ENCODE peak calls at places on chromosomes 5 and 9, in eight cellular contexts. R, T, N, Z, A, U, W and S are unnamed samples.

GRCh38 chr9:15722888-15723287 is 170.0 kb downstream of the CCDC171 start:
- DNase-seq in R (no peak), Z (no peak), N (no peak), U (no peak), T (peak; percentile 31), W (no peak), A (peak; percentile 50), S (no peak)

GRCh38 chr5:28734396-28734795 is 1696.0 kb upstream of the CDH9 start:
- DNase-seq in N (no peak), A (no peak), U (no peak), R (no peak), T (no peak), W (no peak), Z (no peak), S (no peak)

GRCh38 chr5:115424030-115424429 is 120.5 kb downstream of the FEM1C start:
- DNase-seq in N (no peak), T (no peak), A (no peak), W (no peak), R (no peak), Z (no peak), U (no peak), S (no peak)

GRCh38 chr9:3136999-3137675 is 293.2 kb upstream of the PUM3 start:
- DNase-seq in Z (no peak), N (peak; percentile 16), T (no peak), W (no peak), R (no peak), A (no peak), U (no peak), S (no peak)

GRCh38 chr5:87022415-87022814 is 245.3 kb upstream of the RASA1 start:
- DNase-seq in T (no peak), W (no peak), U (no peak), R (no peak), N (no peak), A (no peak), Z (no peak), S (no peak)

GRCh38 chr9:124611106-124611505 is 103.9 kb upstream of the NR5A1 start:
- DNase-seq in N (no peak), A (no peak), R (no peak), U (no peak), T (peak; percentile 21), Z (no peak), W (no peak), S (no peak)

GRCh38 chr9:100427366-100428263 is 672 bp downstream of the MSANTD3 start:
- DNase-seq in N (no peak), T (peak; percentile 70), R (peak; percentile 56), U (peak; percentile 28), Z (peak; percentile 43), W (peak; percentile 61), A (peak; percentile 82), S (no peak)

GRCh38 chr9:105154723-105155191 is 89.7 kb upstream of the SLC44A1 start:
- DNase-seq in Z (no peak), W (no peak), A (peak; percentile 62), U (no peak), N (no peak), T (peak; percentile 81), R (no peak), S (no peak)

GRCh38 chr5:40355842-40356241 is 323.9 kb upstream of the PTGER4 start:
- DNase-seq in N (no peak), Z (no peak), A (no peak), W (no peak), T (no peak), U (no peak), R (no peak), S (no peak)

DNA sequence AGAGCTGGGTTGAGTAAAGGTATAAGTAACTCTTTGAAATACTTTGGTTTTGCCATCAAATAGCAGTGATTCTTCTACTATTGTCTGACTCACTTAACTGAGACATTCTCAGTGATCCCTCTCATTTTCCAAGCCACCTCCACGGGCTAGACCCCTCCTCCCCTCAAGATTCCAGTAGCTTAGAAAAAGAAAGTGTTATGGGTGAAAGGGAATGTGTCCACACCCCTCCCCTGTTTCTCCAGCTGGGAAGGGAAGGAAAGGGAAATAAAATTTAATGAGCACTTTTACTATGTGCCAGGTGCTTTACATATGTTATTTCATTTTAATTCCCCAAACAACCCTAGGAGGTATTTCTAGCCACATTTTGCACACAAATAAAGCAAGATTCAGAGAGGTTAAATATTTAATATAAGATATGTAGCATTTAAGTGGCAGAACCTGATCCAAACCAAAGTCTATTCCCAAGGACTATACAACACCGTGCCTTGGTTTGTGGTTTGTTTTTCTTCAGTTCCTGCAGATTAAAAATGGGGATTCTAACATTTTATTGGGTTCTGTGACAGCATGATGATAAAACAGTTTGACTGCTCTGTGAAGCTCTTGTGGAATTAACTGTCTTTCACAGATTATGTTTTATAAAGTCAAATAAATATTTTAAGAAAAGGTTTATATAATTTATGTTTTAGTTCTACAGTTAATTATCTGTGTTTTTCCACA is 135.9 kb downstream of the ZSWIM6 start:
- DNase-seq in R (no peak), T (peak; percentile 66), Z (no peak), U (no peak), A (peak; percentile 9), W (no peak), N (peak; percentile 4), S (no peak)
- TF ChIP-seq CTCF in R (no peak), T (no peak), Z (no peak), U (no peak), A (no peak), W (no peak), N (no peak), S (no peak)

GRCh38 chr9:78938821-78939220 is 632.9 kb upstream of the TLE4 start:
- DNase-seq in A (peak; percentile 22), Z (no peak), T (no peak), R (no peak), W (no peak), U (no peak), N (no peak), S (no peak)

GRCh38 chr9:78932849-78933627 is 636.1 kb downstream of the PSAT1 start:
- DNase-seq in U (no peak), N (no peak), Z (no peak), T (peak; percentile 85), R (no peak), A (peak; percentile 77), W (no peak), S (no peak)

GRCh38 chr9:78930281-78930680 is 633.4 kb downstream of the PSAT1 start:
- DNase-seq in Z (no peak), N (no peak), U (no peak), T (no peak), W (no peak), A (no peak), R (no peak), S (no peak)

GRCh38 chr9:78940121-78940855 is 631.5 kb upstream of the TLE4 start:
- DNase-seq in Z (no peak), A (no peak), N (no peak), U (no peak), T (no peak), W (no peak), R (no peak), S (no peak)

GRCh38 chr9:78934880-78935279 is 636.9 kb upstream of the TLE4 start:
- DNase-seq in A (no peak), N (no peak), U (no peak), T (no peak), R (no peak), Z (no peak), W (no peak), S (no peak)
- TF ChIP-seq CTCF in A (no peak), N (no peak), U (no peak), T (no peak), R (no peak), Z (no peak), W (no peak), S (no peak)

GRCh38 chr5:85931220-85931619 is 686.5 kb upstream of the COX7C start:
- DNase-seq in A (no peak), N (no peak), T (no peak), R (no peak), U (no peak), W (no peak), Z (no peak), S (no peak)
- TF ChIP-seq CTCF in A (no peak), N (no peak), T (no peak), R (no peak), U (no peak), W (no peak), Z (no peak), S (no peak)

DNA sequence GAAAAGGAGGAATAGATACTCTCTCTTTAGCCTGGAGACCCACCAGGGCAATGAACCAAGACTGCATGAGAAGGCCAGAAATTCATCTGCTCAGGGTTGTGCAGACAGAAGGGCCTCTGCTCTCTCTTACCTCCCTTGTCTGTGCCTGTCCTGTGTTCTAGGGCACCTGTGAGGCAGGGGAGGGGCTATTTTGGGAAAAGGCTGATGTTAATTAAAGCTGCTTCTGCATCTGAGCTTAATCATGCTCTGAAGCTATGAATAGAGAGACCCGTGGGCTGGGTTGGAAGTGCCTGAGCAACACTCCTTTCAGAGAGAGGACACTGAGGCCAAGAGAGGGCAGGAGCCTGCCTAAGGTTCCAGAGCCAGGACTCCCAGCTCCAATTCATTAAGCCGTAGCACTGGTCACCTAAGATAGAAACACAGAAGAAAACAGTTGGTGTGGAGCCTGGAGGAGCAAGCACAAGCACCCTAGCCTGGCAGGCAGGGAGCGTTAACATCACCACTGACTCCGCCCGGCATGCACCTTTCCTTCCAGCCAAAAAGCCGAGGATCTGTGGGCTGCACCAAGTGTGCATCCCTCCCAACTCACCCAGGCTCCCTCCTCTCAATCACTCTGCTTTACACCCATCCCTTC is 31.4 kb upstream of the STING1 start:
- DNase-seq in W (no peak), T (no peak), N (no peak), A (no peak), U (no peak), R (no peak), Z (no peak), S (no peak)
- TF ChIP-seq CTCF in W (no peak), T (no peak), N (no peak), A (no peak), U (no peak), R (no peak), Z (no peak), S (no peak)

GRCh38 chr9:137231313-137232039 is 775 bp downstream of the SLC34A3 start:
- DNase-seq in W (no peak), A (no peak), R (no peak), Z (no peak), N (no peak), U (no peak), T (no peak), S (no peak)
- TF ChIP-seq CTCF in W (no peak), A (no peak), R (no peak), Z (no peak), N (no peak), U (no peak), T (no peak), S (no peak)

DNA sequence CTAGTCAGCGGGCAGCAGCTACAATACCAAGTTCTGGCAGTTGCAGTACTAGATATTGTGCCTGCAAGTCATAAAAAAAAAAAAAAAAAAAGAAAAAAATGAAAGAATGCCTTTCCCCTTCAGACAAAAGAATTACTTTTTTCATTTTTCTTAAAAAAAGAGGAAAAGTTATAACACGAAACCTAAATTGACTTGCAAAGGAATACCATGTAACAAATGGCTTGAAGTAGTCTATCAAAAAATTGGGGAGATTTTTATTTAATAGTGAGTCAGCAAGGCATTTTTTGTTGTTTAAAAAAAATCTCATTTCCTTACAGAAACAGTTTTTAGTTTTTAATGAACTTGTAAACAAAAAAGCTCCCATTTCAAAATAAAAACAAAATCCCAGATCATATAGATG is 55.6 kb downstream of the CSNK1A1 start:
- DNase-seq in W (no peak), N (no peak), Z (no peak), R (no peak), A (no peak), U (no peak), T (no peak), S (no peak)
- TF ChIP-seq CTCF in W (no peak), N (no peak), Z (no peak), R (no peak), A (no peak), U (no peak), T (no peak), S (no peak)